ENCODE peak calls at places on chromosomes 16 and 17, in ten cellular contexts. T is dorsolateral prefrontal cortex, V is cardiac muscle cell, O is SJCRH30, Q is OCI-LY7, E is breast epithelium, A is kidney, J is spleen, Z is body of pancreas, S is heart right ventricle. W is an unnamed sample.

GRCh38 chr16:66933776-66934137 is 445 bp downstream of the CIAO2B start:
- DNase-seq in T (no peak), V (no peak), O (no peak), Q (no peak), E (no peak), A (no peak), J (no peak), Z (no peak), S (no peak), W (no peak)

GRCh38 chr17:39599006-39599664 is 8.6 kb downstream of the NEUROD2 start:
- DNase-seq in T (no peak), V (no peak), O (no peak), Q (no peak), E (no peak), A (no peak), J (no peak), Z (no peak), S (no peak), W (no peak)

GRCh38 chr17:69743091-69743490 is 328.6 kb downstream of the MAP2K6 start:
- DNase-seq in T (no peak), V (no peak), O (no peak), Q (no peak), E (no peak), A (no peak), J (no peak), Z (no peak), S (no peak), W (no peak)

GRCh38 chr16:57999366-57999970 is 1.0 kb downstream of the ZNF319 start:
- DNase-seq in T (no peak), V (no peak), O (peak; percentile 38), Q (peak; percentile 62), E (no peak), A (peak; percentile 7), J (no peak), Z (no peak), S (no peak), W (no peak)

GRCh38 chr17:5282639-5283217 is 644 bp downstream of the RABEP1 start:
- DNase-seq in T (no peak), V (peak; percentile 11), O (peak; percentile 18), Q (peak; percentile 35), E (no peak), A (peak; percentile 81), J (no peak), Z (peak; percentile 22), S (peak; percentile 38), W (no peak)

GRCh38 chr16:71933913-71934696 is 38.8 kb downstream of the IST1 start:
- DNase-seq in T (no peak), V (no peak), O (no peak), Q (no peak), E (no peak), A (no peak), J (no peak), Z (no peak), S (no peak), W (no peak)

GRCh38 chr17:40821536-40821935 is 878 bp downstream of the KRT10 start:
- DNase-seq in T (no peak), V (no peak), O (no peak), Q (no peak), E (no peak), A (no peak), J (no peak), Z (no peak), S (no peak), W (no peak)

GRCh38 chr17:63985387-63986140 is 12.6 kb upstream of the PRR29 start:
- DNase-seq in T (no peak), V (no peak), O (peak; percentile 62), Q (no peak), E (no peak), A (peak; percentile 50), J (no peak), Z (no peak), S (no peak), W (no peak)

GRCh38 chr16:85882181-85882810 is 16.7 kb upstream of the IRF8 start:
- DNase-seq in T (no peak), V (no peak), O (no peak), Q (no peak), E (no peak), A (no peak), J (no peak), Z (no peak), S (no peak), W (no peak)

GRCh38 chr16:72938426-72939164 is 109.3 kb downstream of the ZFHX3 start:
- DNase-seq in T (no peak), V (peak; percentile 88), O (peak; percentile 75), Q (no peak), E (peak; percentile 70), A (peak; percentile 92), J (peak; percentile 73), Z (peak; percentile 82), S (peak; percentile 83), W (no peak)

DNA sequence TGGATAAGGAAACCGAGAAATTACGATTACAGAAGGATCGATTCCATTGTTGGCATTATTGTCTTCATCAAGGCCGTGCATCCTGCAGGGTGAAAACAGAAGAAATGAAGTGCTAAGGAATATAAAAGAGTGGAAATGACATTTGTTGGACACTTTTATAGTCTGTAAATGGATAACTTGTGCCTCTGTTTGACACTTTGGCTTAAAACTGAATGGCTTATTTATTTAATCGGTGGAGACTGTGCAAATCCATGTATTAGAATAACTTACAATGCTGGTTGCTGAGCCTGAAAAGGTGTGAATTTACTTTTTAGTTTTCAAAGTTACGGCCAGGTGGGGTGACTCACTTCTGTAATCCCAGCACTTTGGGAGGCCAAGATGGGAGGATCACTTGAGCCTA is 31.4 kb downstream of the ITGB3 start:
- DNase-seq in T (no peak), V (no peak), O (no peak), Q (no peak), E (no peak), A (no peak), J (no peak), Z (no peak), S (no peak), W (no peak)
- H3K27ac ChIP-seq in T (no peak overlapping the region), V (no peak overlapping the region), O (no peak overlapping the region), Q (no peak overlapping the region), E (no peak overlapping the region), A (no peak overlapping the region), J (no peak overlapping the region), Z (no peak overlapping the region), S (no peak overlapping the region), W (no peak overlapping the region)

DNA sequence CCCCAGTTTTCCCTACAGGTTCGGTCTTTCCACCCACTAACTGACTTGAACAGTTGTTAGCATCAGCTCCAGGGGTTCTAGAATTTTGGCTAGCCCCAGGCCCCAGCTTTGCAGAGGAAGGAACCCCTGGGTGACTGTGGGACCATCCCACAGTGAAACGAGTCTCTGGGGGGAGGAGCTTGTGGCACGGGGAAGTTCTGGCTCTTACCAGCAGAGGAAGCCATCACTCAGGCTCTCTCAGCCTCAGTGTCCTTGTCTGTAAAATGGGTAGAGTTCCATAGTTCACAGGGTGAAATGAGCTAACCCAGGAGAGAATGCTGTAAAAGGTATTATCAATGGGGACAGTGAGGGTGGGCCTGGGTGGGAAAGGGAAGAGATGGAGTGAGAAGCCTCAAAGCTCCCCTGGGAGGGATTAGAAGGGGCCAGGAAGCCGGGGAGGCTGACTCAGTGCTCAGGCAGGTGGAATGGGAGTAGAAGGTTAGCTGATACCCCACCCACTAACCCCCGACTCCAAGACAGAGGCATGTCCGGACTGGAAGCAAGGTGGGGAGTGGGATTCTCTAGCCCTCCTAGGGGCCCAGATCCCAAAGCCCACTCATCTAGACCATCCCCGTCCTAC is 30.9 kb upstream of the CDC42EP4 start:
- DNase-seq in T (no peak), V (peak; percentile 74), O (peak; percentile 90), Q (no peak), E (no peak), A (no peak), J (no peak), Z (no peak), S (no peak), W (no peak)
- H3K27ac ChIP-seq in T (peak overlapping the region; percentile 83), V (peak overlapping the region; percentile 27), O (peak overlapping the region; percentile 92), Q (no peak overlapping the region), E (peak overlapping the region; percentile 92), A (no peak overlapping the region), J (peak overlapping the region; percentile 46), Z (peak overlapping the region; percentile 21), S (no peak overlapping the region), W (peak overlapping the region; percentile 73)

GRCh38 chr16:30052671-30053372 is 12.7 kb upstream of the ALDOA start:
- DNase-seq in T (peak; percentile 89), V (peak; percentile 95), O (peak; percentile 92), Q (peak; percentile 95), E (peak; percentile 97), A (peak; percentile 98), J (peak; percentile 97), Z (peak; percentile 95), S (peak; percentile 94), W (peak; percentile 56)
- H3K27ac ChIP-seq in T (peak overlapping the region; percentile 84), V (no peak overlapping the region), O (peak overlapping the region; percentile 56), Q (peak overlapping the region; percentile 54), E (peak overlapping the region; percentile 45), A (no peak overlapping the region), J (peak overlapping the region; percentile 22), Z (no peak overlapping the region), S (no peak overlapping the region), W (peak overlapping the region; percentile 51)

GRCh38 chr17:1162116-1162855 is 17.5 kb downstream of the ABR start:
- DNase-seq in T (no peak), V (no peak), O (peak; percentile 63), Q (no peak), E (no peak), A (no peak), J (no peak), Z (no peak), S (no peak), W (no peak)

GRCh38 chr17:1156864-1157263 is 22.9 kb downstream of the ABR start:
- DNase-seq in T (no peak), V (no peak), O (no peak), Q (no peak), E (no peak), A (no peak), J (no peak), Z (no peak), S (no peak), W (no peak)

GRCh38 chr17:1158879-1159278 is 20.9 kb downstream of the ABR start:
- DNase-seq in T (no peak), V (no peak), O (no peak), Q (no peak), E (no peak), A (no peak), J (no peak), Z (no peak), S (no peak), W (no peak)

GRCh38 chr17:1160591-1161041 is 19.2 kb downstream of the ABR start:
- DNase-seq in T (no peak), V (no peak), O (no peak), Q (no peak), E (no peak), A (no peak), J (no peak), Z (no peak), S (no peak), W (no peak)

DNA sequence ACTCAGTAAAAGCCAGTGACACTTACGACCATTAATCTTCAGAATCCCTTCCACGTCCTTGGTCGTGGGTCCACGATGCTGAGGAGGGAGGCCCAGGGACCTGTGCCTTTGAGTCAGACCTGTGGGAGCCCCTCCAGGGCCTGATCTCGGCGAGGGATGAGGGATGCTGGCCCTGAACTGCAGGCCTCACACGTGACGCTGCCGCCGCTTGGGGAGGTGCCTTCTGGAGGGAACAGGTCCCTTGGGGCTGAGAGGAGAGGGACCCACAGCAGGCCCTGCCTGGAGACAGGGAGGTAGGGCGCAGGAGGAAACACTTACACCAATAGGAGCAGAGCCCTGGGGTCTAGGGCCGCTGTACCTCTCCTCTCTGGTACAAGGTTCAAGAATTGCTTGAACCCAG is 20.0 kb downstream of the ABR start:
- DNase-seq in T (no peak), V (no peak), O (no peak), Q (no peak), E (no peak), A (no peak), J (no peak), Z (no peak), S (no peak), W (no peak)
- H3K27ac ChIP-seq in T (peak overlapping the region; percentile 77), V (no peak overlapping the region), O (no peak overlapping the region), Q (no peak overlapping the region), E (no peak overlapping the region), A (no peak overlapping the region), J (no peak overlapping the region), Z (no peak overlapping the region), S (no peak overlapping the region), W (no peak overlapping the region)

GRCh38 chr17:13743906-13744305 is 142.2 kb upstream of the HS3ST3A1 start:
- DNase-seq in T (no peak), V (no peak), O (no peak), Q (no peak), E (no peak), A (no peak), J (no peak), Z (no peak), S (no peak), W (no peak)
- H3K27ac ChIP-seq in T (no peak overlapping the region), V (no peak overlapping the region), O (no peak overlapping the region), Q (no peak overlapping the region), E (no peak overlapping the region), A (no peak overlapping the region), J (no peak overlapping the region), Z (no peak overlapping the region), S (no peak overlapping the region), W (no peak overlapping the region)